ENCODE peak calls at places on chromosomes 2 and 18, in six cellular contexts. D is foreskin fibroblast, Y is lower lobe of right lung, A is choroid plexus epithelial cell, K is neural progenitor cell, L is left ventricle myocardium inferior. H is an unnamed sample.

GRCh38 chr2:211899871-211900482 is 638.6 kb downstream of the ERBB4 start:
- DNase-seq in D (no peak), Y (no peak), A (peak), K (no peak), L (no peak), H (no peak)

GRCh38 chr2:222399038-222399783 is 25.1 kb upstream of the SGPP2 start:
- DNase-seq in D (no peak), Y (no peak), A (no peak), K (no peak), L (no peak), H (no peak)

GRCh38 chr2:1024981-1025380 is 74.3 kb downstream of the SNTG2 start:
- DNase-seq in D (peak), Y (no peak), A (peak), K (no peak), L (no peak), H (no peak)

GRCh38 chr2:172440795-172441194 is 13.4 kb downstream of the ITGA6 start:
- DNase-seq in D (no peak), Y (no peak), A (no peak), K (peak), L (no peak), H (no peak)

GRCh38 chr18:35716169-35716831 is 134.8 kb downstream of the GALNT1 start:
- DNase-seq in D (no peak), Y (no peak), A (no peak), K (no peak), L (no peak), H (no peak)

GRCh38 chr2:223941579-223942277 is 3.4 kb downstream of the WDFY1 start:
- DNase-seq in D (peak), Y (no peak), A (peak), K (no peak), L (no peak), H (peak)

GRCh38 chr2:15832849-15833680 is 107.3 kb upstream of the MYCN start:
- DNase-seq in D (no peak), Y (no peak), A (no peak), K (no peak), L (no peak), H (no peak)

GRCh38 chr2:96174251-96175144 is 29.3 kb upstream of the DUSP2 start:
- DNase-seq in D (peak), Y (peak), A (peak), K (peak), L (peak), H (peak)

GRCh38 chr2:28492276-28492675 is 3.6 kb upstream of the PLB1 start:
- DNase-seq in D (no peak), Y (no peak), A (no peak), K (no peak), L (no peak), H (no peak)

GRCh38 chr18:26008096-26008495 is 82.3 kb downstream of the SS18 start:
- DNase-seq in D (no peak), Y (peak), A (no peak), K (no peak), L (no peak), H (no peak)

GRCh38 chr2:6787376-6787775 is 78.3 kb downstream of the CMPK2 start:
- DNase-seq in D (no peak), Y (no peak), A (no peak), K (no peak), L (no peak), H (no peak)

GRCh38 chr2:188805229-188805628 is 168.9 kb upstream of the COL3A1 start:
- DNase-seq in D (no peak), Y (no peak), A (no peak), K (no peak), L (no peak), H (no peak)

GRCh38 chr2:102484310-102485061 is 11.5 kb downstream of the SLC9A4 start:
- DNase-seq in D (no peak), Y (no peak), A (no peak), K (no peak), L (no peak), H (no peak)

GRCh38 chr2:210162466-210163124 is 8.6 kb downstream of the KANSL1L start:
- DNase-seq in D (no peak), Y (no peak), A (no peak), K (no peak), L (no peak), H (no peak)
- H3K4me3 ChIP-seq in D (no peak), Y (no peak), A (no peak), K (no peak), L (peak), H (no peak)

GRCh38 chr2:95025406-95026319 is at the start of gene MAL:
- DNase-seq in D (peak), Y (no peak), A (no peak), K (peak), L (no peak), H (no peak)
- H3K4me3 ChIP-seq in D (no peak), Y (peak), A (no peak), K (peak), L (peak), H (no peak)

DNA sequence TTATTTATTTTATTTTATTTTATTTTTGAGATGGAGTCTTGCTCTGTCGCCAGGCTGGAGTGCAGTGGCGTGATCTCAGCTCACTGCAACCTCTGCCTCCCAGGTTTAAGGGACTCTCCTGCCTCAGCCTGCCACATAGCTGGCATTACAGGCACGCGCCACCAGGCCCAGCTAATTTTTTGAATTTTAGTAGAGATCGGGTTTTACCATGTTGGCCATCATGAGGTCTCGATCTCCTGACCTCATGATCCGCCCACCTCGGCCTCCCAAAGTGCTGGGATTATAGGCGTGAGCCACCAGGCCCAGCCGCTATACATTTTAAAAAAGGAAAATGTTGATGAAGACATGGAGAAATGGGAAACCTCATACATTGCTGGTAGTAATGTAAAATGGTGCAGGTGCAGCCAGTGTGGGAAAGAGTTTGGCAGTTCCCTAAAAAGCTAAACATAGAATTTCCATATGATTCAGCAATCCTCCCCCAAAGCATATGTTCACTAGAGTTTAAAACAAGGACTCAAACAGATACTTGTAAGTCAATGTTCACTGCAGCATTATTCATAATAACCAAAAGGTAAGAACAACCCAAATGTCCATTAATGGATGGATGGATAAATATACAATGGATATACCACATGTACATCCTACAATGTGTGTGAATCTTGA is 23.2 kb downstream of the TMEM185B start:
- DNase-seq in D (no peak), Y (no peak), A (no peak), K (no peak), L (no peak), H (no peak)
- H3K4me3 ChIP-seq in D (no peak), Y (no peak), A (no peak), K (no peak), L (no peak), H (no peak)

GRCh38 chr18:36830141-36830495 is 1.2 kb downstream of the KIAA1328 start:
- DNase-seq in D (no peak), Y (no peak), A (no peak), K (no peak), L (no peak), H (no peak)
- H3K4me3 ChIP-seq in D (peak), Y (peak), A (peak), K (peak), L (peak), H (peak)

GRCh38 chr2:210167227-210167626 is 4.0 kb downstream of the KANSL1L start:
- DNase-seq in D (peak), Y (no peak), A (peak), K (no peak), L (no peak), H (no peak)
- H3K4me3 ChIP-seq in D (no peak), Y (no peak), A (no peak), K (no peak), L (no peak), H (no peak)

GRCh38 chr2:33559336-33559735 is 39.8 kb downstream of the FAM98A start:
- DNase-seq in D (peak), Y (no peak), A (no peak), K (no peak), L (no peak), H (no peak)
- H3K4me3 ChIP-seq in D (no peak), Y (no peak), A (no peak), K (no peak), L (no peak), H (no peak)

GRCh38 chr2:74301262-74301661 is 42.0 kb downstream of the SLC4A5 start:
- DNase-seq in D (no peak), Y (no peak), A (no peak), K (no peak), L (no peak), H (no peak)

GRCh38 chr2:74304332-74305148 is 38.7 kb downstream of the SLC4A5 start:
- DNase-seq in D (no peak), Y (no peak), A (peak), K (no peak), L (no peak), H (no peak)

GRCh38 chr2:74300506-74300905 is 42.7 kb downstream of the SLC4A5 start:
- DNase-seq in D (no peak), Y (no peak), A (no peak), K (no peak), L (no peak), H (no peak)

GRCh38 chr2:74307720-74308119 is 35.5 kb downstream of the SLC4A5 start:
- DNase-seq in D (no peak), Y (no peak), A (no peak), K (no peak), L (no peak), H (no peak)

DNA sequence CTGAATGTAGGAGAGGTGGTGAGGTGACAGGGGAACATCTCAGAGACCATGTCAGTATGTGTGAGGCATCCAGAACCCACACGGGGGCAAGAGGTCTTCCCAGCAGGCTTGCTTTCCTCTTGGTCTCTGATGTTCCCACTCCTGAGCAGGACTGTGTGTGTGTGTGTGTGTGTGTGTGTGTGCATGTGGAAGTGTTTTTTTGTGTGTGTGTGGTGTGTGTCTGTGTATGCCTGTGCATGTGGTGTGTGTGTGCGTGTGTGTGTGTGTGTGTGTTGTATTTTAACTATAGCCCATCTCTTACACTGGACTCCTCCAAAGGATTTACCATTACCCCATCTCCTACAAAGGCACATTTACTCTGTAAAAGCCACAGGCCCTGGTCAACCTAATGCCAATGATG is 40.4 kb downstream of the SLC4A5 start:
- DNase-seq in D (no peak), Y (no peak), A (no peak), K (no peak), L (no peak), H (no peak)
- H3K4me3 ChIP-seq in D (no peak), Y (no peak), A (no peak), K (no peak), L (no peak), H (no peak)

DNA sequence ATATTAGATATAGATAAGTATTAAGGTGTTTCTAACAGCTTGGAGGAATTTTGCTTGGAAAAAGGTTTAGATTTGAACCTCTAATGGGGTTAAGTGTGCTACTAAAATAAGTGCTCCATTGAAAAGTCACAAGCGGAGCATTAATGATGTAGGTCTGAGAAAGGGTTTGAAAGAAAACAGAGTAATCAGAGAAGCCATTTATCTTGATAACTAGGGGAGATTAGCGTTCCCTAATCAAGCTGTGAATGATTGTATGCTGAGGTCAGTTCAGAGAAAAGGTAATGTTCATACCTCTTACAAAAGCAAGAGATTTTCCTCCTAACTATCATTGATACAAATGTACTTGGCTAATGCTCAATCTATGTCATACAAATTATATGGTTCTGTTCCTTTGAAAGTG is 1.5 kb downstream of the ARHGAP25 start:
- DNase-seq in D (no peak), Y (no peak), A (no peak), K (no peak), L (no peak), H (no peak)
- H3K4me3 ChIP-seq in D (no peak), Y (peak), A (no peak), K (no peak), L (peak), H (no peak)